ENCODE peak calls at places on chromosomes 13 and 19, in four cellular contexts. B is A549, R is fibroblast of pulmonary artery, W is amygdala. G is an unnamed sample.

GRCh38 chr19:35628264-35628564 is 622 bp upstream of the RBM42 start:
- DNase-seq in W (no peak), R (no peak), B (no peak), G (no peak)

GRCh38 chr19:788821-789472 is 8.3 kb upstream of the PTBP1 start:
- DNase-seq in R (no peak), W (no peak), B (no peak), G (no peak)

GRCh38 chr19:12885749-12886706 is 973 bp downstream of the KLF1 start:
- DNase-seq in B (no peak), R (no peak), W (no peak), G (no peak)

GRCh38 chr19:10510301-10510802 is 6.9 kb downstream of the S1PR5 start:
- DNase-seq in B (peak), R (no peak), W (no peak), G (no peak)

GRCh38 chr19:48804496-48804895 is 6.3 kb downstream of the BCAT2 start:
- DNase-seq in W (no peak), B (no peak), R (no peak), G (no peak)

GRCh38 chr19:8532170-8532569 is 18.2 kb upstream of the ZNF414 start:
- DNase-seq in R (no peak), W (no peak), B (no peak), G (no peak)

GRCh38 chr13:109415057-109415456 is 371.3 kb downstream of the IRS2 start:
- DNase-seq in W (no peak), R (no peak), B (no peak), G (no peak)

GRCh38 chr19:34508540-34508939 is 27.0 kb downstream of the WTIP start:
- DNase-seq in W (no peak), B (no peak), R (no peak), G (no peak)

GRCh38 chr13:21218351-21219043 is 42.0 kb downstream of the MRPL57 start:
- DNase-seq in R (no peak), B (no peak), W (no peak), G (no peak)

GRCh38 chr13:101979825-101980224 is 422.0 kb downstream of the FGF14 start:
- DNase-seq in B (no peak), W (no peak), R (no peak), G (no peak)

GRCh38 chr19:19817357-19817756 is 4.2 kb downstream of the ZNF506 start:
- DNase-seq in R (no peak), W (no peak), B (no peak), G (no peak)